ENCODE peak calls at places on chromosomes 6 and 20, in six cellular contexts. T is activated CD4-positive, alpha-beta T cell treated with anti-CD3 and anti-CD28 coated beads, Interleukin-2, amount 50 U/mL, for 1 hour; G is cerebellar nuclear complex; O is GM10248; Z is fibroblast of the aortic adventitia; M is AG08396. W is an unnamed sample.
A peak's percentile ranks its signal among the peaks of the same experiment; 100 is the strongest.

GRCh38 chr6:116111552-116112528 is 11.2 kb downstream of the NT5DC1 start:
- DNase-seq in T (peak; percentile 11), G (no peak), O (no peak), Z (peak; percentile 38), M (peak; percentile 30), W (no peak)

GRCh38 chr6:125314019-125314581 is 12.3 kb upstream of the HDDC2 start:
- DNase-seq in T (peak; percentile 18), G (no peak), O (peak; percentile 41), Z (peak; percentile 84), M (peak; percentile 51), W (no peak)

GRCh38 chr20:12528591-12529041 is 480.2 kb upstream of the SPTLC3 start:
- DNase-seq in T (no peak), G (no peak), O (no peak), Z (no peak), M (no peak), W (no peak)

GRCh38 chr6:144064831-144065668 is 30.3 kb downstream of the SF3B5 start:
- DNase-seq in T (no peak), G (no peak), O (peak; percentile 29), Z (no peak), M (peak; percentile 27), W (no peak)

GRCh38 chr6:28315628-28316027 is 20.3 kb downstream of the ZSCAN31 start:
- DNase-seq in T (no peak), G (no peak), O (no peak), Z (no peak), M (no peak), W (no peak)

GRCh38 chr6:53203483-53203882 is 54.8 kb upstream of the GCM1 start:
- DNase-seq in T (no peak), G (no peak), O (no peak), Z (no peak), M (no peak), W (no peak)

GRCh38 chr6:31345026-31345730 is 11.8 kb downstream of the HLA-B start:
- DNase-seq in T (no peak), G (no peak), O (no peak), Z (peak; percentile 72), M (no peak), W (no peak)

GRCh38 chr20:8309638-8310037 is 177.6 kb downstream of the PLCB1 start:
- DNase-seq in T (no peak), G (no peak), O (no peak), Z (no peak), M (no peak), W (no peak)

GRCh38 chr6:5078121-5078695 is 6.9 kb upstream of the PPP1R3G start:
- DNase-seq in T (no peak), G (no peak), O (peak; percentile 47), Z (no peak), M (no peak), W (no peak)

GRCh38 chr6:130421567-130421966 is 55.8 kb downstream of the TMEM200A start:
- DNase-seq in T (no peak), G (no peak), O (no peak), Z (peak; percentile 79), M (no peak), W (no peak)

GRCh38 chr20:23548408-23548807 is 19.9 kb downstream of the CST9L start:
- DNase-seq in T (no peak), G (no peak), O (no peak), Z (no peak), M (no peak), W (no peak)

GRCh38 chr20:9417665-9418064 is 96.7 kb upstream of the LAMP5 start:
- DNase-seq in T (no peak), G (no peak), O (no peak), Z (peak; percentile 38), M (no peak), W (no peak)

GRCh38 chr20:54194724-54195438 is 13.0 kb upstream of the PFDN4 start:
- DNase-seq in T (no peak), G (no peak), O (no peak), Z (no peak), M (no peak), W (no peak)

GRCh38 chr6:135475292-135475886 is 22.2 kb downstream of the AHI1 start:
- DNase-seq in T (no peak), G (no peak), O (no peak), Z (peak; percentile 61), M (no peak), W (no peak)

GRCh38 chr6:73030257-73030656 is 195.0 kb downstream of the KHDC1L start:
- DNase-seq in T (no peak), G (no peak), O (peak; percentile 12), Z (no peak), M (no peak), W (no peak)

GRCh38 chr6:148021715-148022114 is 320.9 kb upstream of the SASH1 start:
- DNase-seq in T (no peak), G (no peak), O (no peak), Z (no peak), M (no peak), W (peak; percentile 66)

GRCh38 chr6:17912521-17912920 is 74.9 kb downstream of the KIF13A start:
- DNase-seq in T (no peak), G (no peak), O (no peak), Z (no peak), M (no peak), W (no peak)

GRCh38 chr6:127518710-127519468 is at the start of gene MTCL3:
- DNase-seq in T (peak; percentile 4), G (no peak), O (no peak), Z (peak; percentile 43), M (peak; percentile 27), W (peak; percentile 73)

GRCh38 chr6:125821825-125822281 is 31.1 kb downstream of the NCOA7 start:
- DNase-seq in T (no peak), G (no peak), O (no peak), Z (peak; percentile 52), M (no peak), W (no peak)